ENCODE peak calls at places on chromosomes 7 and 10, in seven cellular contexts. P, A, V, W, M, S and B are unnamed samples.

GRCh38 chr10:13862541-13863233 is 275.9 kb downstream of the PRPF18 start:
- DNase-seq in P (no peak), A (no peak), V (no peak), W (no peak), M (no peak), S (peak; percentile 67), B (no peak)

GRCh38 chr10:69716711-69717560 is 84.8 kb upstream of the COL13A1 start:
- DNase-seq in P (peak; percentile 46), A (peak; percentile 73), V (peak; percentile 71), W (peak; percentile 51), M (peak; percentile 73), S (peak; percentile 36), B (peak; percentile 45)

GRCh38 chr10:92590623-92591549 is 2.0 kb upstream of the KIF11 start:
- DNase-seq in P (no peak), A (peak; percentile 91), V (peak; percentile 31), W (peak; percentile 68), M (no peak), S (no peak), B (peak; percentile 53)

GRCh38 chr10:118754132-118754555 is 626 bp downstream of the CACUL1 start:
- DNase-seq in P (peak; percentile 61), A (peak; percentile 85), V (peak; percentile 65), W (peak; percentile 37), M (peak; percentile 28), S (peak; percentile 18), B (peak; percentile 39)

GRCh38 chr7:46291601-46292150 is 370.6 kb upstream of the IGFBP3 start:
- DNase-seq in P (peak; percentile 97), A (no peak), V (no peak), W (peak; percentile 77), M (no peak), S (no peak), B (no peak)

GRCh38 chr10:104584541-104584940 is 56.5 kb upstream of the SORCS3 start:
- DNase-seq in P (no peak), A (no peak), V (no peak), W (no peak), M (no peak), S (no peak), B (no peak)

GRCh38 chr10:7913122-7913872 is 95.0 kb downstream of the TAF3 start:
- DNase-seq in P (no peak), A (no peak), V (no peak), W (peak; percentile 8), M (no peak), S (no peak), B (no peak)

GRCh38 chr7:115679976-115680375 is 350.6 kb downstream of the TFEC start:
- DNase-seq in P (peak; percentile 29), A (peak; percentile 90), V (peak; percentile 56), W (peak; percentile 73), M (no peak), S (no peak), B (peak; percentile 43)

GRCh38 chr10:114773197-114773532 is 48.4 kb upstream of the FHIP2A start:
- DNase-seq in P (no peak), A (no peak), V (no peak), W (no peak), M (no peak), S (no peak), B (no peak)

GRCh38 chr10:18216482-18216881 is 76.3 kb downstream of the CACNB2 start:
- DNase-seq in P (no peak), A (no peak), V (no peak), W (peak; percentile 53), M (no peak), S (no peak), B (no peak)

GRCh38 chr7:108459922-108460551 is 3.8 kb upstream of the NRCAM start:
- DNase-seq in P (peak; percentile 22), A (peak; percentile 51), V (no peak), W (peak; percentile 55), M (no peak), S (peak; percentile 40), B (peak; percentile 69)

GRCh38 chr7:114478384-114478783 is 63.8 kb downstream of the FOXP2 start:
- DNase-seq in P (no peak), A (no peak), V (no peak), W (no peak), M (no peak), S (no peak), B (peak; percentile 37)

GRCh38 chr7:36575832-36576231 is 148.5 kb downstream of the AOAH start:
- DNase-seq in P (no peak), A (no peak), V (no peak), W (no peak), M (no peak), S (no peak), B (peak; percentile 31)

GRCh38 chr10:59082249-59082648 is 94.2 kb upstream of the PHYHIPL start:
- DNase-seq in P (peak; percentile 67), A (no peak), V (no peak), W (no peak), M (no peak), S (no peak), B (no peak)

GRCh38 chr7:15305002-15305600 is 256.7 kb downstream of the AGMO start:
- DNase-seq in P (peak; percentile 33), A (peak; percentile 64), V (peak; percentile 46), W (peak; percentile 69), M (peak; percentile 40), S (no peak), B (peak; percentile 46)

GRCh38 chr7:20164420-20165145 is 52.6 kb downstream of the MACC1 start:
- DNase-seq in P (no peak), A (no peak), V (no peak), W (peak; percentile 90), M (no peak), S (no peak), B (no peak)

GRCh38 chr10:58573970-58574538 is 61.4 kb downstream of the BICC1 start:
- DNase-seq in P (no peak), A (no peak), V (no peak), W (peak; percentile 75), M (no peak), S (no peak), B (no peak)

GRCh38 chr7:112110175-112110574 is 96.0 kb downstream of the DOCK4 start:
- DNase-seq in P (no peak), A (no peak), V (no peak), W (no peak), M (no peak), S (no peak), B (no peak)

GRCh38 chr7:131148258-131148657 is 179.4 kb upstream of the MKLN1 start:
- DNase-seq in P (no peak), A (no peak), V (no peak), W (no peak), M (no peak), S (no peak), B (no peak)

GRCh38 chr7:45085619-45086200 is 3.1 kb downstream of the NACAD start:
- DNase-seq in P (no peak), A (no peak), V (no peak), W (no peak), M (no peak), S (no peak), B (no peak)

GRCh38 chr7:45088821-45089313 is at the start of gene NACAD:
- DNase-seq in P (no peak), A (peak; percentile 37), V (no peak), W (peak; percentile 25), M (peak; percentile 40), S (no peak), B (no peak)

GRCh38 chr7:45088146-45088701 is 545 bp downstream of the NACAD start:
- DNase-seq in P (no peak), A (no peak), V (no peak), W (no peak), M (no peak), S (no peak), B (no peak)

GRCh38 chr7:45086348-45087065 is 2.3 kb downstream of the NACAD start:
- DNase-seq in P (no peak), A (no peak), V (no peak), W (no peak), M (no peak), S (no peak), B (no peak)

GRCh38 chr7:45087301-45088145 is 1.2 kb downstream of the NACAD start:
- DNase-seq in P (no peak), A (no peak), V (no peak), W (no peak), M (no peak), S (no peak), B (no peak)
- H3K27me3 ChIP-seq in P (no peaks in the 10 kb centered on the region), A (no peaks in the 10 kb centered on the region), V (peaks cover 11% of the 10 kb centered on the region), W (peaks cover 28% of the 10 kb centered on the region), M (no peaks in the 10 kb centered on the region), S (no peaks in the 10 kb centered on the region), B (peaks cover 5% of the 10 kb centered on the region)

GRCh38 chr7:98553666-98554065 is 63.4 kb upstream of the NPTX2 start:
- DNase-seq in P (no peak), A (no peak), V (no peak), W (no peak), M (no peak), S (no peak), B (no peak)

GRCh38 chr7:98551541-98552273 is 65.4 kb upstream of the NPTX2 start:
- DNase-seq in P (no peak), A (no peak), V (peak; percentile 21), W (no peak), M (no peak), S (no peak), B (no peak)

GRCh38 chr7:98548981-98549380 is 68.1 kb upstream of the NPTX2 start:
- DNase-seq in P (no peak), A (no peak), V (no peak), W (no peak), M (no peak), S (no peak), B (no peak)

DNA sequence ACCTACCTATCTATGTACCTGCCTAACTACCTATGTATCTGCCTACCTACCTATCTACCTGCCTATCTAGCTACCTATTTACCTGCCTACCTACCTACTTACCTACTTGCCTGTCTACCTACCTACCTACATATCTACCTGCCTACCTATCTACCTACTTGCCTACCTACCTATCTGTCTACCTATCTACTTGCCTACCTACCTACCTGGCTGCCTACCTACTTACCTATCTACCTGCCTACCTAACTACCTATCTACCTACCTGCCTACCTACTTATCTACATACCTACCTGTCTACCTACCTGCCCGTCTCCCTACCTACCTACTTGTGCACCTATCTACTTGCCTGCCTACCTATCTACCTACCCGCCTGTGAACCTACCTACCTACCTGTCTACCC is 68.7 kb upstream of the NPTX2 start:
- DNase-seq in P (no peak), A (no peak), V (no peak), W (no peak), M (no peak), S (no peak), B (no peak)
- H3K27me3 ChIP-seq in P (no peaks in the 10 kb centered on the region), A (no peaks in the 10 kb centered on the region), V (no peaks in the 10 kb centered on the region), W (no peaks in the 10 kb centered on the region), M (no peaks in the 10 kb centered on the region), S (no peaks in the 10 kb centered on the region), B (no peaks in the 10 kb centered on the region)

GRCh38 chr7:122312789-122313188 is 8.2 kb upstream of the FEZF1 start:
- DNase-seq in P (no peak), A (no peak), V (no peak), W (no peak), M (no peak), S (no peak), B (no peak)
- H3K27me3 ChIP-seq in P (peaks cover 73% of the 10 kb centered on the region), A (peaks cover 42% of the 10 kb centered on the region), V (peaks cover 95% of the 10 kb centered on the region), W (peaks cover 100% of the 10 kb centered on the region), M (peaks cover 32% of the 10 kb centered on the region), S (no peaks in the 10 kb centered on the region), B (no peaks in the 10 kb centered on the region)

DNA sequence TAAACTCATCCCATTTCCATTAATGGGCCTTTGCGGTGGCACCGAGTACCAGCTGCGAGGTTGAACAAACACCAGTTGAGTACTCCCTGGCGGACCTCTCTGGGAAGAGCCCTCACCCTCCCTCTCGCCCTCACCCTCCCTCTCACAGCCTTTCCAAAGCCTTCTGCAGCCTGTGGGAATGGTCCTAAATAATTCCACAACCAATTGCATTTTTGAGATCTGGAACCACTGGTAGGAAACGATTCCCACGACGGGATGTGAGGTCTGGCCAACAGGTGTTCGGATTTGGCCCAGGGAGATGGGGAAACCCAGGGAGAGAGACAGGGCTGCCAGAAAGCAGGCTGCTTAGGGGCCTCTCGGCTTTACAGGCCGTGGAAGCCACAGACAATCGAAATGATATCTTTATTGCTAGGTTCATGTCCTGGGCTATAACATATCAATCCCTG is 5.3 kb downstream of the PTF1A start:
- DNase-seq in P (no peak), A (no peak), V (no peak), W (no peak), M (no peak), S (no peak), B (no peak)
- H3K27me3 ChIP-seq in P (peaks cover 64% of the 10 kb centered on the region), A (peaks cover 95% of the 10 kb centered on the region), V (peaks cover 69% of the 10 kb centered on the region), W (peaks cover 100% of the 10 kb centered on the region), M (peaks cover 31% of the 10 kb centered on the region), S (peaks cover 16% of the 10 kb centered on the region), B (no peaks in the 10 kb centered on the region)